ENCODE peak calls at places on chromosomes 6 and 20, in seven cellular contexts. M, O, R, S, U, B and J are unnamed samples.

GRCh38 chr6:6987749-6988148 is 120.0 kb upstream of the RREB1 start:
- DNase-seq in M (no peak), O (no peak), R (no peak), S (no peak), U (no peak), B (no peak), J (no peak)

GRCh38 chr6:128079026-128079425 is 178.2 kb upstream of the THEMIS start:
- DNase-seq in M (no peak), O (no peak), R (no peak), S (no peak), U (no peak), B (no peak), J (no peak)

GRCh38 chr6:52754443-52754842 is 8.8 kb downstream of the GSTA2 start:
- DNase-seq in M (no peak), O (no peak), R (no peak), S (no peak), U (no peak), B (no peak), J (no peak)

GRCh38 chr20:14881518-14881917 is 544.1 kb upstream of the FLRT3 start:
- DNase-seq in M (no peak), O (no peak), R (no peak), S (no peak), U (no peak), B (no peak), J (no peak)

GRCh38 chr6:108960601-108961000 is 112.4 kb downstream of the ARMC2 start:
- DNase-seq in M (no peak), O (no peak), R (no peak), S (no peak), U (no peak), B (no peak), J (no peak)

GRCh38 chr20:64106435-64106961 is 867 bp downstream of the NPBWR2 start:
- DNase-seq in M (no peak), O (no peak), R (no peak), S (no peak), U (no peak), B (no peak), J (no peak)

GRCh38 chr6:78989191-78989590 is 88.9 kb downstream of the PHIP start:
- DNase-seq in M (no peak), O (no peak), R (no peak), S (no peak), U (no peak), B (no peak), J (no peak)

GRCh38 chr6:155495011-155495768 is 39.6 kb upstream of the NOX3 start:
- DNase-seq in M (no peak), O (no peak), R (no peak), S (no peak), U (no peak), B (peak; percentile 79), J (peak; percentile 75)

GRCh38 chr20:64216036-64216435 is 39.5 kb upstream of the PCMTD2 start:
- DNase-seq in M (no peak), O (no peak), R (no peak), S (no peak), U (no peak), B (no peak), J (no peak)

GRCh38 chr20:19691125-19691524 is 66.9 kb upstream of the RIN2 start:
- DNase-seq in M (no peak), O (no peak), R (no peak), S (no peak), U (no peak), B (no peak), J (no peak)

GRCh38 chr6:81166770-81167169 is 585.7 kb downstream of the TENT5A start:
- DNase-seq in M (no peak), O (no peak), R (no peak), S (no peak), U (no peak), B (no peak), J (peak; percentile 35)

GRCh38 chr20:56572178-56572577 is 39.1 kb downstream of the FAM209B start:
- DNase-seq in M (no peak), O (no peak), R (no peak), S (no peak), U (no peak), B (no peak), J (no peak)

GRCh38 chr6:39339557-39340555 is 17.4 kb upstream of the KCNK16 start:
- DNase-seq in M (peak; percentile 89), O (no peak), R (no peak), S (no peak), U (no peak), B (no peak), J (no peak)

GRCh38 chr6:138800377-138801150 is 4.7 kb downstream of the ECT2L start:
- DNase-seq in M (no peak), O (no peak), R (no peak), S (no peak), U (no peak), B (no peak), J (no peak)

GRCh38 chr6:139996253-139996834 is 621.9 kb upstream of the CITED2 start:
- DNase-seq in M (no peak), O (no peak), R (no peak), S (no peak), U (no peak), B (no peak), J (no peak)

GRCh38 chr20:46647469-46647868 is 3.8 kb downstream of the SLC13A3 start:
- DNase-seq in M (no peak), O (no peak), R (no peak), S (no peak), U (no peak), B (no peak), J (no peak)

GRCh38 chr20:43749734-43750294 is 23.0 kb upstream of the GTSF1L start:
- DNase-seq in M (peak; percentile 73), O (peak; percentile 94), R (peak; percentile 92), S (peak; percentile 72), U (peak; percentile 6), B (no peak), J (no peak)

GRCh38 chr6:132256457-132256856 is 144.8 kb downstream of the MOXD1 start:
- DNase-seq in M (no peak), O (no peak), R (no peak), S (no peak), U (no peak), B (no peak), J (no peak)

GRCh38 chr20:39800111-39800510 is 838.0 kb downstream of the DHX35 start:
- DNase-seq in M (no peak), O (no peak), R (no peak), S (no peak), U (no peak), B (peak; percentile 7), J (peak; percentile 24)

GRCh38 chr6:116393430-116393829 is 22.7 kb downstream of the DSE start:
- DNase-seq in M (no peak), O (no peak), R (no peak), S (no peak), U (no peak), B (no peak), J (no peak)

GRCh38 chr20:51154708-51155690 is 132.1 kb upstream of the KCNG1 start:
- DNase-seq in M (no peak), O (no peak), R (no peak), S (no peak), U (no peak), B (no peak), J (no peak)

GRCh38 chr6:34953084-34954025 is 64.3 kb downstream of the ANKS1A start:
- DNase-seq in M (peak; percentile 71), O (no peak), R (no peak), S (no peak), U (no peak), B (peak; percentile 52), J (no peak)

GRCh38 chr6:52537001-52537753 is 39.7 kb downstream of the TRAM2 start:
- DNase-seq in M (no peak), O (no peak), R (no peak), S (no peak), U (no peak), B (no peak), J (no peak)

GRCh38 chr6:5053864-5054426 is 31.2 kb upstream of the PPP1R3G start:
- DNase-seq in M (no peak), O (no peak), R (no peak), S (no peak), U (no peak), B (no peak), J (no peak)

GRCh38 chr20:52105045-52105572 is 86.5 kb downstream of the ZFP64 start:
- DNase-seq in M (peak; percentile 28), O (no peak), R (no peak), S (no peak), U (no peak), B (no peak), J (no peak)

GRCh38 chr20:43835944-43836540 is 78.6 kb upstream of the TOX2 start:
- DNase-seq in M (no peak), O (no peak), R (no peak), S (no peak), U (no peak), B (no peak), J (no peak)

GRCh38 chr20:21101453-21102251 is 4.5 kb downstream of the LINC00237 start:
- DNase-seq in M (no peak), O (no peak), R (peak; percentile 52), S (no peak), U (no peak), B (no peak), J (no peak)

GRCh38 chr20:36102809-36103596 is 51.5 kb upstream of the EPB41L1 start:
- DNase-seq in M (no peak), O (no peak), R (no peak), S (no peak), U (no peak), B (no peak), J (no peak)

GRCh38 chr6:41578714-41579610 is 32.8 kb downstream of the FOXP4 start:
- DNase-seq in M (no peak), O (no peak), R (no peak), S (no peak), U (no peak), B (no peak), J (no peak)

GRCh38 chr20:48769111-48769879 is 58.5 kb downstream of the PREX1 start:
- DNase-seq in M (no peak), O (peak; percentile 82), R (peak; percentile 77), S (no peak), U (peak; percentile 28), B (no peak), J (no peak)